ENCODE peak calls at places on chromosomes 13 and 19, in four cellular contexts. One of them, this sample, is unnamed.

GRCh38 chr13:34502011-34502410 is 440.1 kb upstream of the NBEA start:
- DNase-seq in hepatocyte: no peak
- DNase-seq in adrenal gland: no peak
- DNase-seq in lower lobe of right lung: no peak
- DNase-seq in this sample: no peak

GRCh38 chr13:77143325-77143907 is 116.5 kb upstream of the FBXL3 start:
- DNase-seq in hepatocyte: peak; percentile 35
- DNase-seq in adrenal gland: no peak
- DNase-seq in lower lobe of right lung: no peak
- DNase-seq in this sample: no peak

GRCh38 chr13:112790735-112791641 is 101.2 kb downstream of the ATP11A start:
- DNase-seq in hepatocyte: no peak
- DNase-seq in adrenal gland: no peak
- DNase-seq in lower lobe of right lung: no peak
- DNase-seq in this sample: no peak

GRCh38 chr13:99926014-99926731 is 45.4 kb downstream of the ZIC5 start:
- DNase-seq in hepatocyte: no peak
- DNase-seq in adrenal gland: peak; percentile 28
- DNase-seq in lower lobe of right lung: no peak
- DNase-seq in this sample: no peak

GRCh38 chr19:7857727-7858701 is 16.2 kb downstream of the PRR36 start:
- DNase-seq in hepatocyte: peak; percentile 72
- DNase-seq in adrenal gland: peak; percentile 13
- DNase-seq in lower lobe of right lung: no peak
- DNase-seq in this sample: peak; percentile 63

GRCh38 chr13:30408319-30409101 is 13.8 kb upstream of the UBE2L5 start:
- DNase-seq in hepatocyte: peak; percentile 96
- DNase-seq in adrenal gland: peak; percentile 96
- DNase-seq in lower lobe of right lung: peak; percentile 96
- DNase-seq in this sample: peak; percentile 88

GRCh38 chr13:51246411-51247298 is 24.5 kb downstream of the FAM124A start:
- DNase-seq in hepatocyte: no peak
- DNase-seq in adrenal gland: no peak
- DNase-seq in lower lobe of right lung: no peak
- DNase-seq in this sample: no peak

GRCh38 chr13:50948576-50948975 is 39.0 kb downstream of the RNASEH2B start:
- DNase-seq in hepatocyte: no peak
- DNase-seq in adrenal gland: no peak
- DNase-seq in lower lobe of right lung: no peak
- DNase-seq in this sample: no peak

GRCh38 chr13:49057176-49057575 is 81.5 kb downstream of the FNDC3A start:
- DNase-seq in hepatocyte: no peak
- DNase-seq in adrenal gland: no peak
- DNase-seq in lower lobe of right lung: no peak
- DNase-seq in this sample: no peak

GRCh38 chr19:46299004-46299509 is 2.2 kb downstream of the HIF3A start:
- DNase-seq in hepatocyte: peak; percentile 98
- DNase-seq in adrenal gland: peak; percentile 91
- DNase-seq in lower lobe of right lung: peak; percentile 95
- DNase-seq in this sample: peak; percentile 97

GRCh38 chr19:46297700-46298476 is 1.0 kb downstream of the HIF3A start:
- DNase-seq in hepatocyte: peak; percentile 78
- DNase-seq in adrenal gland: peak; percentile 34
- DNase-seq in lower lobe of right lung: peak; percentile 69
- DNase-seq in this sample: peak; percentile 92

GRCh38 chr19:46298477-46299003 is 1.7 kb downstream of the HIF3A start:
- DNase-seq in hepatocyte: no peak
- DNase-seq in adrenal gland: no peak
- DNase-seq in lower lobe of right lung: no peak
- DNase-seq in this sample: no peak

GRCh38 chr19:46296722-46297431 is at the start of gene HIF3A:
- DNase-seq in hepatocyte: peak; percentile 97
- DNase-seq in adrenal gland: peak; percentile 41
- DNase-seq in lower lobe of right lung: peak; percentile 79
- DNase-seq in this sample: peak; percentile 85

GRCh38 chr19:46299695-46300094 is 2.9 kb downstream of the HIF3A start:
- DNase-seq in hepatocyte: no peak
- DNase-seq in adrenal gland: no peak
- DNase-seq in lower lobe of right lung: no peak
- DNase-seq in this sample: peak; percentile 38
- H3K4me3 ChIP-seq in hepatocyte: no peak overlapping the region
- H3K4me3 ChIP-seq in adrenal gland: peak overlapping the region; percentile 57
- H3K4me3 ChIP-seq in lower lobe of right lung: peak overlapping the region; percentile 55
- H3K4me3 ChIP-seq in this sample: no peak overlapping the region

GRCh38 chr13:106505295-106505694 is 30.2 kb downstream of the EFNB2 start:
- DNase-seq in hepatocyte: no peak
- DNase-seq in adrenal gland: no peak
- DNase-seq in lower lobe of right lung: no peak
- DNase-seq in this sample: no peak
- H3K4me1 ChIP-seq in hepatocyte: peaks cover 4% of the 10 kb centered on the region
- H3K4me1 ChIP-seq in adrenal gland: no peaks in the 10 kb centered on the region
- H3K4me1 ChIP-seq in lower lobe of right lung: peaks cover 7% of the 10 kb centered on the region
- H3K4me1 ChIP-seq in this sample: peaks cover 3% of the 10 kb centered on the region

GRCh38 chr19:21908066-21908465 is 72.1 kb upstream of the ZNF43 start:
- DNase-seq in hepatocyte: no peak
- DNase-seq in adrenal gland: no peak
- DNase-seq in lower lobe of right lung: no peak
- DNase-seq in this sample: no peak
- H3K9me3 ChIP-seq in hepatocyte: no peaks in the 10 kb centered on the region
- H3K9me3 ChIP-seq in adrenal gland: no peaks in the 10 kb centered on the region
- H3K9me3 ChIP-seq in lower lobe of right lung: no peaks in the 10 kb centered on the region
- H3K9me3 ChIP-seq in this sample: no peaks in the 10 kb centered on the region

GRCh38 chr19:11203194-11204075 is 6.1 kb upstream of the KANK2 start:
- DNase-seq in hepatocyte: peak; percentile 79
- DNase-seq in adrenal gland: peak; percentile 95
- DNase-seq in lower lobe of right lung: peak; percentile 75
- DNase-seq in this sample: peak; percentile 93

GRCh38 chr19:11201791-11202190 is 4.4 kb upstream of the KANK2 start:
- DNase-seq in hepatocyte: no peak
- DNase-seq in adrenal gland: no peak
- DNase-seq in lower lobe of right lung: no peak
- DNase-seq in this sample: no peak

GRCh38 chr19:11200931-11201330 is 3.6 kb upstream of the KANK2 start:
- DNase-seq in hepatocyte: no peak
- DNase-seq in adrenal gland: no peak
- DNase-seq in lower lobe of right lung: no peak
- DNase-seq in this sample: no peak

GRCh38 chr19:11204076-11204602 is 6.8 kb upstream of the KANK2 start:
- DNase-seq in hepatocyte: no peak
- DNase-seq in adrenal gland: no peak
- DNase-seq in lower lobe of right lung: no peak
- DNase-seq in this sample: no peak

GRCh38 chr19:11202488-11203193 is 5.3 kb upstream of the KANK2 start:
- DNase-seq in hepatocyte: no peak
- DNase-seq in adrenal gland: no peak
- DNase-seq in lower lobe of right lung: no peak
- DNase-seq in this sample: no peak
- H3K4me3 ChIP-seq in hepatocyte: no peak overlapping the region
- H3K4me3 ChIP-seq in adrenal gland: no peak overlapping the region
- H3K4me3 ChIP-seq in lower lobe of right lung: no peak overlapping the region
- H3K4me3 ChIP-seq in this sample: no peak overlapping the region

GRCh38 chr19:3556423-3556977 is 886 bp downstream of the MFSD12 start:
- DNase-seq in hepatocyte: no peak
- DNase-seq in adrenal gland: no peak
- DNase-seq in lower lobe of right lung: no peak
- DNase-seq in this sample: no peak
- H3K4me1 ChIP-seq in hepatocyte: peaks cover 19% of the 10 kb centered on the region
- H3K4me1 ChIP-seq in adrenal gland: peaks cover 24% of the 10 kb centered on the region
- H3K4me1 ChIP-seq in lower lobe of right lung: peaks cover 48% of the 10 kb centered on the region
- H3K4me1 ChIP-seq in this sample: no peaks in the 10 kb centered on the region

GRCh38 chr19:58054792-58055482 is 4.1 kb upstream of the ZNF135 start:
- DNase-seq in hepatocyte: no peak
- DNase-seq in adrenal gland: no peak
- DNase-seq in lower lobe of right lung: no peak
- DNase-seq in this sample: peak; percentile 34
- H3K9me3 ChIP-seq in hepatocyte: peaks cover 12% of the 10 kb centered on the region
- H3K9me3 ChIP-seq in adrenal gland: no peaks in the 10 kb centered on the region
- H3K9me3 ChIP-seq in lower lobe of right lung: peaks cover 3% of the 10 kb centered on the region
- H3K9me3 ChIP-seq in this sample: no peaks in the 10 kb centered on the region

DNA sequence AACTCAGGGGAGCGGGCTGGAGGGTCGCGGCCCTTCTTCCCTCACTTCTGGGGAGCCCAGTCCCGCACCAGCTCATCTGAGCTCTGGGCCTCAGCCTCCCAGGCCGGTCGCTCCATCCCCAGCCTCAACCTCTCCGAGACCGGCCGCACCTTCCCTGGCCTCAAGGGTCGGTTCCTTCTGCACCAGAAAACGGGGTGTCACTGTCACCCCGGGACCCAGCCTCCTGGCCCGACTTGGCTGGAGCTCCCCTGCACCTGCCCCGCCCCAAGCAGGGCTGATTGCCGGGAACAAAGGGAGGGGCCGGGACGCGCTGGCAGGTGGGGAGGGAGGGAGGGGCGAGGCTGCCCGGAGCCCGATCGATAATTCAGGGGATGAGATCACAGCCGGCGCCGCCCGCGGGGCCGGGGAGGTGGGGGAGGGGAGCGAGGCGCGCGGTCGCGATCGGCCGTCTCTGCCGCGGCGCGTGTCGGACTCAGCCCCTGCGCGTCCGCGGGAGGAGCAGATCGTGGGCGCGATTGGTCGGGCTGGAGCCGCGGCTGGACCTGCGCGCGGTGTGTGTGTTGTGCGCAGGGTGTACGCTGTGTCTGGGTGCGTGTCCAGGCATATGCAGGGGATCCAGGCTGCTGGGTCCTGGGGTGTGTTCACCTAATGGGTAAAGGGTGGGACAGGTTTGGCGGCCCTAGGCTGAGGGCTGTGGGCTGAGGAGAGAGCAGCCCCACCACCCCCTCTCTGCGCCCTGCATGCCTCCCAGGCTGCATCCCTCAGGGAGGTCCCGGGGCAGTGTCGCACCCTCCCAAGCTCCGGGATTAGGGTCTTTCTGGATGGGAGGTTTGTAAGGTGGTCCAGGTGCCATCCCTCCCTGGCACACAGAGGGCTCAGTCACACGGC is 1.1 kb upstream of the SHC2 start:
- DNase-seq in hepatocyte: peak; percentile 83
- DNase-seq in adrenal gland: peak; percentile 62
- DNase-seq in lower lobe of right lung: no peak
- DNase-seq in this sample: peak; percentile 39
- H3K4me3 ChIP-seq in hepatocyte: no peak overlapping the region
- H3K4me3 ChIP-seq in adrenal gland: peak overlapping the region; percentile 90
- H3K4me3 ChIP-seq in lower lobe of right lung: peak overlapping the region; percentile 51
- H3K4me3 ChIP-seq in this sample: peak overlapping the region; percentile 58

GRCh38 chr13:33265607-33266006 is 19.9 kb downstream of the STARD13 start:
- DNase-seq in hepatocyte: no peak
- DNase-seq in adrenal gland: no peak
- DNase-seq in lower lobe of right lung: no peak
- DNase-seq in this sample: no peak

GRCh38 chr13:33263484-33263883 is 22.1 kb downstream of the STARD13 start:
- DNase-seq in hepatocyte: no peak
- DNase-seq in adrenal gland: no peak
- DNase-seq in lower lobe of right lung: no peak
- DNase-seq in this sample: no peak

GRCh38 chr13:33263976-33264619 is 21.5 kb downstream of the STARD13 start:
- DNase-seq in hepatocyte: no peak
- DNase-seq in adrenal gland: no peak
- DNase-seq in lower lobe of right lung: no peak
- DNase-seq in this sample: no peak

GRCh38 chr13:33265133-33265532 is 20.4 kb downstream of the STARD13 start:
- DNase-seq in hepatocyte: no peak
- DNase-seq in adrenal gland: no peak
- DNase-seq in lower lobe of right lung: no peak
- DNase-seq in this sample: no peak

DNA sequence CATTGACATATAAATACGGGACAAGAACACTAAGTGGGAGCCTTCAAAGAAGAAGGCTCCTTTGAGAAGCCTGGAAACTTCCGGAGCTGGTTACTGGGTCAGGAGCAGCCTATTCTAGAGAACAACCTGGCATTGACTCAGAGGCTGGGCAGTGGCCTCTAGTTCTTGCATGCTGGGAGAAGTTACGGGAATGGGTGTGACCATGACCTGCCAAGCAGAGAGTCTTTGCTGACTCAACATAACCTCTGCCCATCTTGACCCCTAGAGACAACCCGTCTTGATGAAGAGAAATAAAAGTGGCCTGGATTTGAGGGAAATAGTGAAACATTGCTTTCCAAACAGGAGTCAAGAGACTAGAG is 21.0 kb downstream of the STARD13 start:
- DNase-seq in hepatocyte: no peak
- DNase-seq in adrenal gland: peak; percentile 83
- DNase-seq in lower lobe of right lung: no peak
- DNase-seq in this sample: no peak
- H3K4me1 ChIP-seq in hepatocyte: peaks cover 18% of the 10 kb centered on the region
- H3K4me1 ChIP-seq in adrenal gland: peaks cover 51% of the 10 kb centered on the region
- H3K4me1 ChIP-seq in lower lobe of right lung: peaks cover 84% of the 10 kb centered on the region
- H3K4me1 ChIP-seq in this sample: peaks cover 42% of the 10 kb centered on the region

This sample was measured in cardiac muscle cell.